ENCODE peak calls at places on chromosome 11, in seven cellular contexts. Z is activated naive CD4-positive, alpha-beta T cell; U is fibroblast of mammary gland; V is Daoy; M is iPS-NIHi11; Y is stimulated activated CD4-positive, alpha-beta T cell treated with anti-CD3 and anti-CD28 coated beads, Interleukin-1b, Interleukin-23, amount 100 ng/mL, for 24 hours; F is NCI-H2107. B is an unnamed sample.

GRCh38 chr11:74570266-74571061 is 21.9 kb upstream of the POLD3 start:
- DNase-seq in F (peak), M (peak), U (peak), Z (no peak), Y (peak), V (peak), B (peak)

GRCh38 chr11:68142441-68143309 is 21.5 kb upstream of the CHKA start:
- DNase-seq in F (no peak), U (no peak), V (no peak), M (no peak), Z (no peak), Y (no peak), B (no peak)

GRCh38 chr11:116312560-116313340 is 460.0 kb downstream of the BUD13 start:
- DNase-seq in V (peak), Z (no peak), U (peak), M (no peak), Y (no peak), F (no peak), B (peak)

GRCh38 chr11:96173424-96173823 is 169.6 kb downstream of the MAML2 start:
- DNase-seq in F (no peak), Y (no peak), M (no peak), Z (no peak), V (no peak), U (no peak), B (no peak)

GRCh38 chr11:22343411-22344032 is 5.3 kb downstream of the SLC17A6 start:
- DNase-seq in Z (no peak), Y (no peak), V (no peak), U (no peak), F (no peak), M (peak), B (no peak)

GRCh38 chr11:115226556-115226955 is 277.7 kb downstream of the CADM1 start:
- DNase-seq in Z (no peak), V (peak), M (peak), U (no peak), Y (no peak), F (no peak), B (peak)

GRCh38 chr11:122976734-122977454 is 4.7 kb downstream of the BSX start:
- DNase-seq in Y (no peak), V (peak), F (no peak), U (no peak), M (peak), Z (no peak), B (no peak)

GRCh38 chr11:10868375-10868774 is 10.5 kb upstream of the ZBED5 start:
- DNase-seq in F (no peak), Z (no peak), M (no peak), U (no peak), Y (no peak), V (no peak), B (no peak)

GRCh38 chr11:29162490-29162889 is 854.3 kb downstream of the KCNA4 start:
- DNase-seq in U (peak), V (no peak), Z (no peak), M (no peak), Y (no peak), F (no peak), B (peak)

GRCh38 chr11:79076526-79077115 is 364.2 kb downstream of the TENM4 start:
- DNase-seq in F (no peak), M (peak), V (no peak), Z (no peak), U (peak), Y (peak), B (peak)

GRCh38 chr11:83831929-83832328 is 545.8 kb upstream of the CCDC90B start:
- DNase-seq in Y (no peak), Z (no peak), V (no peak), U (no peak), M (no peak), F (no peak), B (no peak)

GRCh38 chr11:113873241-113873626 is 2.1 kb downstream of the USP28 start:
- DNase-seq in U (peak), M (no peak), Y (no peak), Z (no peak), V (peak), F (no peak), B (no peak)

GRCh38 chr11:47215366-47215925 is 672 bp downstream of the DDB2 start:
- DNase-seq in V (no peak), M (peak), F (peak), U (no peak), Y (no peak), Z (no peak), B (no peak)

GRCh38 chr11:35404397-35404775 is 15.0 kb downstream of the SLC1A2 start:
- DNase-seq in U (peak), M (peak), V (peak), Y (no peak), Z (no peak), F (no peak), B (peak)

GRCh38 chr11:111910637-111911562 is 670 bp downstream of the CRYAB start:
- DNase-seq in V (no peak), Y (no peak), Z (no peak), U (no peak), F (no peak), M (no peak), B (no peak)

GRCh38 chr11:27716850-27717249 is 16.6 kb upstream of the BDNF start:
- DNase-seq in Y (no peak), U (peak), V (no peak), Z (no peak), F (no peak), M (no peak), B (peak)

GRCh38 chr11:43868852-43869567 is 11.6 kb upstream of the ALKBH3 start:
- DNase-seq in M (no peak), Z (no peak), U (peak), Y (peak), F (no peak), V (peak), B (peak)

GRCh38 chr11:44651535-44652130 is 75.1 kb upstream of the TSPAN18 start:
- DNase-seq in V (no peak), M (no peak), Y (no peak), Z (no peak), F (no peak), U (no peak), B (no peak)

GRCh38 chr11:92886243-92886905 is 83.1 kb upstream of the MTNR1B start:
- DNase-seq in Y (no peak), U (peak), F (peak), Z (no peak), V (peak), M (peak), B (peak)